ENCODE peak calls at places on chromosomes 3 and 15, in four cellular contexts. J is GM23248, H is lower lobe of right lung, O is HCT116. G is an unnamed sample.

GRCh38 chr3:188440563-188440962 is 286.6 kb downstream of the LPP start:
- DNase-seq in H (no peak), O (no peak), J (no peak), G (no peak)

GRCh38 chr15:64552281-64552948 is 92.0 kb downstream of the ZNF609 start:
- DNase-seq in H (no peak), O (no peak), J (no peak), G (no peak)

GRCh38 chr15:68465861-68466560 is 34.0 kb upstream of the ITGA11 start:
- DNase-seq in O (no peak), J (no peak), H (no peak), G (no peak)

GRCh38 chr3:36707623-36708409 is 56.5 kb downstream of the DCLK3 start:
- DNase-seq in H (no peak), O (peak; percentile 39), J (peak; percentile 86), G (no peak)

GRCh38 chr3:13025090-13025489 is 48.1 kb downstream of the IQSEC1 start:
- DNase-seq in O (peak; percentile 4), J (peak; percentile 94), H (peak; percentile 56), G (no peak)

GRCh38 chr3:18415132-18415531 is 10.0 kb downstream of the SATB1 start:
- DNase-seq in J (no peak), O (no peak), H (no peak), G (no peak)

GRCh38 chr3:121948641-121949040 is 54.4 kb downstream of the SLC15A2 start:
- DNase-seq in O (no peak), J (no peak), H (no peak), G (no peak)

GRCh38 chr3:170038434-170039110 is 777 bp downstream of the GPR160 start:
- DNase-seq in O (no peak), J (peak; percentile 25), H (peak; percentile 74), G (no peak)

GRCh38 chr3:149234671-149235245 is 13.1 kb upstream of the CP start:
- DNase-seq in O (no peak), J (peak; percentile 14), H (no peak), G (no peak)

GRCh38 chr3:148924572-148924971 is 59.5 kb downstream of the CPA3 start:
- DNase-seq in O (no peak), H (no peak), J (peak; percentile 59), G (no peak)

GRCh38 chr3:102158080-102158756 is 276.6 kb upstream of the ZPLD1 start:
- DNase-seq in H (no peak), J (peak; percentile 63), O (no peak), G (no peak)

GRCh38 chr15:61831505-61831921 is 228.7 kb downstream of the VPS13C start:
- DNase-seq in H (no peak), J (no peak), O (no peak), G (no peak)

GRCh38 chr3:126245811-126246727 is 65.7 kb upstream of the ALDH1L1 start:
- DNase-seq in H (no peak), J (peak; percentile 75), O (peak; percentile 39), G (peak; percentile 73)

GRCh38 chr3:155312781-155313180 is 19.3 kb upstream of the STRIT1 start:
- DNase-seq in H (no peak), J (peak; percentile 46), O (no peak), G (no peak)

GRCh38 chr15:79282371-79283251 is at the start of gene ANKRD34C:
- DNase-seq in O (no peak), H (no peak), J (no peak), G (no peak)

GRCh38 chr3:27289769-27290413 is 79.3 kb downstream of the NEK10 start:
- DNase-seq in J (peak; percentile 60), H (no peak), O (no peak), G (no peak)

GRCh38 chr3:167776144-167776685 is 40.7 kb downstream of the SERPINI1 start:
- DNase-seq in J (no peak), O (no peak), H (no peak), G (no peak)

DNA sequence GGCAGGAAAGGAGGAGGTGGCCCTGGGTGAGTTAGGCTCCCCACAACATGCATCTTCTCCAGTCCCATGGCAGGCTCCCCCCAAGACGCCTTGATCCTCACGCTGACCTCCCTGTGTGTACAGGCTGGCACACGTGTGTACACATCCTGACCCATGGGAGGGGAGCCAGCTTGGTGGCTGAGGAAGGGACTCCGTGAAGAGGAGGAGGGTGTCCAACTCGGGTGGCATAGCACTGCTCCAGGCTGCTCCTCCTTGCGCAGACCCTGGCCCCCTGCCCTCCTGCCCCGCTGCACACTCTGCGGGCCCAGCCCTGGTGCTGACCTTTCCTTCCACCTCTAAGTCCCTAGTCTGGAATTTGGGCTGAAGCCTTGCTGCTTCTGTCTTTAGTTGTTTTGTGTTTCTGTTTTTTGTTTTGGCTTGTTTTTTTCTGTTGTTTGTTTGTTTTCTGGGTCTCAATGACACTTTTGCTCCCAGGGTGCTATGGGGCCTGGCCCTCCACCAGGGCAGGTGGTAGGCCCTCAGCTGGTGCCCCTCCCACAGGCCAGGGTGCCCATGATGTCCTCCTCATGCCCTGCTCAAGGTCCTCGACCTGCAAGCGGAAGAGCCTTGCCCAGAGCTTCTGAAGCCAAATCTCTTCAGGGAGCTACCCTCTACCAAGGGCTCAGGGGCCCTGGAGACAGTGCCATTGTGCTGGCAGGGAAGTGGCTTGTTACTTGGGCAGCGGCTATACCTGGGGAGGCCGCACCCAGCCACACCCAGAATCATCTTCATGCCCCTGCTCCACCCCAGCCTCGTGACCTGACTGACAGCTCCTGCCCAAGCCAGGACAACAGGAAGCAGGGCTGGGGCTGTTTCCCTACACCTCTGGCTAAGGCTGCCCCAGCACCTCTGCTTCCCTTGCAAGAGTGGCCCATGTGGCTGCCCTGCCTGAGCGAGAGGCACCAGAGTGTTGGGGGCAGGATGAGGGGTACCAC is 5.1 kb downstream of the EPHB3 start:
- DNase-seq in H (no peak), O (no peak), J (no peak), G (no peak)
- H3K27me3 ChIP-seq in H (peaks cover 5% of the 10 kb centered on the region), O (no peaks in the 10 kb centered on the region), J (no peaks in the 10 kb centered on the region), G (no peaks in the 10 kb centered on the region)

GRCh38 chr15:74122403-74123130 is 7.8 kb upstream of the ISLR2 start:
- DNase-seq in O (no peak), J (no peak), H (no peak), G (no peak)
- H3K27me3 ChIP-seq in O (no peaks in the 10 kb centered on the region), J (peaks cover 63% of the 10 kb centered on the region), H (peaks cover 44% of the 10 kb centered on the region), G (peaks cover 35% of the 10 kb centered on the region)

DNA sequence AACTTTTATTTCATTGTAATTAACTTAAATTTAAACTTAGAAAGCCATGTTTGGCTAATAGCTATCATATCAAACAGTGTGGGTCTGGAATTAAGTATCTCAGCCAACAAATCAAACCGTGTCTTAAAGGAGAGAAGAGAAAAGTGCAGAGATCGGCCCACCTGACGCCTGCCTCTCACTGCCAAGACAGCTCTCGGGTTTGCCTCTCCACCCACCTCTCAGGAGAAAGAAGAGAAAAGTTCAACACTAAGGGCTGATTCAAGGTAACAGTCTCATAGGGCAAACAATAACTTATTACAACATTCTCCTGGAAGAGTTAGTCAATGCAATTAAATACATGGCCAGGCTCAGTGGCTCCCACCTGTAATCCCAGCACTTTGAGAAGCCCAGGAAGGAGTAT is 64.8 kb upstream of the PRR20G start:
- DNase-seq in J (no peak), H (no peak), O (no peak), G (no peak)
- H3K27me3 ChIP-seq in J (peaks cover 20% of the 10 kb centered on the region), H (no peaks in the 10 kb centered on the region), O (no peaks in the 10 kb centered on the region), G (peaks cover 14% of the 10 kb centered on the region)

GRCh38 chr15:74222705-74223104 is 13.4 kb upstream of the CCDC33 start:
- DNase-seq in O (no peak), H (no peak), J (no peak), G (peak; percentile 94)

GRCh38 chr15:74220475-74221248 is 15.5 kb upstream of the CCDC33 start:
- DNase-seq in J (no peak), O (no peak), H (no peak), G (no peak)

GRCh38 chr15:74222231-74222511 is 14.0 kb upstream of the CCDC33 start:
- DNase-seq in O (no peak), J (no peak), H (no peak), G (no peak)

GRCh38 chr15:74218172-74218885 is 15.7 kb upstream of the STRA6 start:
- DNase-seq in O (no peak), H (no peak), J (no peak), G (no peak)

DNA sequence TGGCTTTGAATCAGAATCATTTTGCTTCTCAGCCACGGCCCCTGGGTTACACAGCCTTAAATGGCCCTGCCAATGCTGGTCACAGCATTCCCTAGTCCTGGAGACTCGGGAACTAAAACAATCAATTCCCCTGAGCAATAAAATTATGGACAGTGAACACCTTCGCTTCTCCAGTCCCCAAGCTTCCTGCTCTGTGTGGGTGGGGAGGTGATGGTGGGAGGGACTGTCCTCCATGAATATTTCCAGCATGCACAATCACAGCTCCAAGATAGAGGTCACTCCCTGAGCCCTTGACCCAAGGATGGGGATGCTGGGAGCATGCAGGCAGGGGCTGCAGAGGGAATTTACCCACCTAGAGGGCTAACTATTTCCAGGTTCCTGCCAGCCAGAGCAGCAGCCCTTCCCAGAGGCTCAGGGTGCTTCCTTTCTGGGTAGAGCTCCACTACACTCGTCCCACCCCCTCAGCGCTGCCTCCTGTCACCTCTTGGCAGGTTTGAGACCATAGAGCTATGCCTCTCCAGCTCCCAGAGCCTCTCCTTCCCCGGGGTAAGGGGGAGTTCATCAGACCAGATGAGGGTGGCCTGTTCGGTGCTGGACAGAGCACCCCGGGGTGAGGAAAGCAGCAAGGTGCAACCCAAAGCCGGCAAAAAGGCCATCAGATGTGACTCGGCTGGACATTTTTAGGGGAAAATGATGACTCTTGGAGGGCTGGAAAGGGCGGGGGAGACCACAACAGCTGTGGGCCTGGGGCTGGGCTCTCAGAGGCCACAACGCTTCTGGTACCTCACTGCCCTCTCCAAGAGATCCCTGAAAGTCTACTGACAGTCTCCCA is 14.5 kb upstream of the CCDC33 start:
- DNase-seq in O (no peak), J (no peak), H (no peak), G (no peak)
- H3K27me3 ChIP-seq in O (peaks cover 13% of the 10 kb centered on the region), J (no peaks in the 10 kb centered on the region), H (peaks cover 16% of the 10 kb centered on the region), G (peaks cover 5% of the 10 kb centered on the region)

GRCh38 chr15:98417346-98417745 is 231.0 kb upstream of the IGF1R start:
- DNase-seq in O (no peak), J (no peak), H (no peak), G (no peak)
- H3K27me3 ChIP-seq in O (peaks cover 21% of the 10 kb centered on the region), J (peaks cover 24% of the 10 kb centered on the region), H (peaks cover 21% of the 10 kb centered on the region), G (peaks cover 18% of the 10 kb centered on the region)

DNA sequence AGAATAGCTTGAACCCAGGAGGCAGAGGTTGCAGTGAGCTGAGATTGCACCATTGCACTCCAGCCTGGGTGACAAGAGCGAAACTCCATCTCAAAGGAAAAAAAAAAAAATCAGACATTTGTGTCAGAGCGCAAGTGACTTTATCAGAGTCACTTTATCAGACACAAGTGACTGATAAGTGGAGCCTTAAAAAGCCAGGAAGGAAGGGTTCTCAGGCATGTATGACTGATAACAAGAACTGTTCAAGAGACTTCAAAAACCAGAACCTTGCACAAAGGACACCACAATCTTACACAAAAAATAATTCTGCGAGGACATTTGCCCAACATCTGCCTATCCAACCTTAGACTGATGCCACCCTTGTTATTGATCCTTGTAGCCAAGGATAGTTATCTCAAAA is 13.3 kb upstream of the CFAP44 start:
- DNase-seq in O (no peak), J (no peak), H (no peak), G (no peak)
- H3K27me3 ChIP-seq in O (no peaks in the 10 kb centered on the region), J (no peaks in the 10 kb centered on the region), H (no peaks in the 10 kb centered on the region), G (no peaks in the 10 kb centered on the region)

GRCh38 chr15:82650046-82650670 is 3.0 kb upstream of the CPEB1 start:
- DNase-seq in H (no peak), O (no peak), J (no peak), G (no peak)
- H3K27me3 ChIP-seq in H (peaks cover 44% of the 10 kb centered on the region), O (peaks cover 4% of the 10 kb centered on the region), J (no peaks in the 10 kb centered on the region), G (peaks cover 37% of the 10 kb centered on the region)

GRCh38 chr3:72247645-72248388 is 462.9 kb upstream of the PROK2 start:
- DNase-seq in J (no peak), O (no peak), H (no peak), G (no peak)

GRCh38 chr3:72247126-72247525 is 462.2 kb upstream of the PROK2 start:
- DNase-seq in O (no peak), H (no peak), J (no peak), G (no peak)

GRCh38 chr3:72245183-72245811 is 460.3 kb upstream of the PROK2 start:
- DNase-seq in O (no peak), J (peak; percentile 35), H (peak; percentile 52), G (no peak)

GRCh38 chr3:72248389-72248761 is 463.4 kb upstream of the PROK2 start:
- DNase-seq in O (no peak), J (no peak), H (no peak), G (no peak)

GRCh38 chr3:72246685-72247084 is 461.7 kb upstream of the PROK2 start:
- DNase-seq in H (no peak), J (no peak), O (no peak), G (no peak)
- H3K27me3 ChIP-seq in H (no peaks in the 10 kb centered on the region), J (peaks cover 10% of the 10 kb centered on the region), O (peaks cover 38% of the 10 kb centered on the region), G (no peaks in the 10 kb centered on the region)